ENCODE peak calls at places on chromosomes 13 and 19, in six cellular contexts. U is CD4-positive, CD25-positive, alpha-beta regulatory T cell; V is AG10803; O is mesendoderm; P is breast epithelium; M is astrocyte of the cerebellum. N is an unnamed sample.

GRCh38 chr19:10981496-10981895 is 20.7 kb downstream of the SMARCA4 start:
- DNase-seq in O (peak; percentile 66), M (no peak), V (no peak), U (no peak), P (no peak), N (no peak)

GRCh38 chr19:52691215-52691610 is 43.6 kb downstream of the ZNF611 start:
- DNase-seq in V (no peak), P (no peak), M (no peak), U (no peak), O (peak; percentile 36), N (peak; percentile 42)

GRCh38 chr13:19345916-19346422 is 164.3 kb upstream of the TUBA3C start:
- DNase-seq in U (no peak), P (no peak), O (no peak), M (no peak), V (no peak), N (no peak)

GRCh38 chr13:50421457-50422130 is 406.4 kb downstream of the KCNRG start:
- DNase-seq in M (no peak), P (no peak), U (no peak), O (no peak), V (peak; percentile 25), N (no peak)

GRCh38 chr19:43594710-43595604 is 977 bp downstream of the IRGQ start:
- DNase-seq in V (peak; percentile 51), O (peak; percentile 84), U (peak; percentile 58), P (no peak), M (peak; percentile 24), N (peak; percentile 62)

GRCh38 chr19:3708207-3708931 is at the start of gene TJP3:
- DNase-seq in O (no peak), M (no peak), P (peak; percentile 84), V (no peak), U (no peak), N (peak; percentile 53)

GRCh38 chr13:42478531-42479156 is 95.3 kb upstream of the TNFSF11 start:
- DNase-seq in O (peak; percentile 73), P (no peak), U (no peak), M (peak; percentile 29), V (no peak), N (no peak)

GRCh38 chr19:6710273-6711077 is 10.0 kb downstream of the C3 start:
- DNase-seq in O (peak; percentile 57), M (no peak), U (no peak), P (no peak), V (no peak), N (peak; percentile 50)

GRCh38 chr13:98462241-98462882 is 114.5 kb downstream of the STK24 start:
- DNase-seq in M (no peak), O (no peak), U (no peak), P (no peak), V (no peak), N (no peak)

GRCh38 chr13:48448963-48449614 is 36.2 kb upstream of the LPAR6 start:
- DNase-seq in U (no peak), M (peak; percentile 35), P (no peak), O (no peak), V (peak; percentile 71), N (no peak)

GRCh38 chr19:37594982-37595382 is 306 bp downstream of the ZNF540 start:
- DNase-seq in U (peak; percentile 54), M (peak; percentile 8), O (no peak), P (peak; percentile 69), V (peak; percentile 44), N (peak; percentile 47)

GRCh38 chr13:33228645-33229445 is 56.7 kb downstream of the STARD13 start:
- DNase-seq in U (no peak), V (peak; percentile 82), P (no peak), M (peak; percentile 63), O (peak; percentile 84), N (no peak)

GRCh38 chr19:10419646-10420443 is 493 bp upstream of the PDE4A start:
- DNase-seq in M (no peak), U (no peak), V (no peak), P (no peak), O (peak; percentile 98), N (peak; percentile 99)

GRCh38 chr13:41501281-41501680 is 43.9 kb downstream of the RGCC start:
- DNase-seq in V (no peak), M (no peak), P (no peak), U (no peak), O (no peak), N (no peak)

GRCh38 chr19:1757468-1758230 is 4.3 kb downstream of the ONECUT3 start:
- DNase-seq in M (no peak), P (no peak), V (no peak), O (no peak), U (no peak), N (no peak)

GRCh38 chr13:102645701-102646100 is 48.9 kb downstream of the TPP2 start:
- DNase-seq in O (no peak), P (no peak), V (no peak), U (no peak), M (no peak), N (peak; percentile 57)

GRCh38 chr19:17794731-17795494 is at the start of gene B3GNT3:
- DNase-seq in P (no peak), U (peak; percentile 7), M (no peak), V (no peak), O (peak; percentile 60), N (no peak)

GRCh38 chr19:45074744-45075143 is 1.5 kb downstream of the ZNF296 start:
- DNase-seq in U (no peak), O (peak; percentile 62), V (no peak), M (no peak), P (no peak), N (no peak)

GRCh38 chr19:3338541-3339181 is 27.7 kb upstream of the NFIC start:
- DNase-seq in M (no peak), V (no peak), O (no peak), U (peak; percentile 45), P (peak; percentile 80), N (no peak)

GRCh38 chr19:4896372-4896771 is 6.3 kb downstream of the ARRDC5 start:
- DNase-seq in O (no peak), M (no peak), P (no peak), U (no peak), V (peak; percentile 31), N (no peak)

GRCh38 chr19:35332817-35333216 is 3.8 kb downstream of the CD22 start:
- DNase-seq in O (no peak), M (no peak), P (no peak), V (no peak), U (no peak), N (no peak)

GRCh38 chr19:32318884-32319520 is 26.4 kb upstream of the ZNF507 start:
- DNase-seq in V (no peak), P (no peak), O (peak; percentile 92), M (no peak), U (no peak), N (peak; percentile 64)

GRCh38 chr13:90800082-90800746 is 547.3 kb upstream of the MIR17HG start:
- DNase-seq in V (no peak), U (no peak), O (no peak), M (no peak), P (no peak), N (no peak)

GRCh38 chr19:37763488-37763887 is 15.9 kb downstream of the ZNF573 start:
- DNase-seq in U (no peak), O (no peak), P (no peak), M (no peak), V (peak; percentile 8), N (no peak)

GRCh38 chr19:18418725-18419194 is 438 bp upstream of the SSBP4 start:
- DNase-seq in V (peak; percentile 39), P (no peak), U (no peak), M (no peak), O (no peak), N (no peak)

DNA sequence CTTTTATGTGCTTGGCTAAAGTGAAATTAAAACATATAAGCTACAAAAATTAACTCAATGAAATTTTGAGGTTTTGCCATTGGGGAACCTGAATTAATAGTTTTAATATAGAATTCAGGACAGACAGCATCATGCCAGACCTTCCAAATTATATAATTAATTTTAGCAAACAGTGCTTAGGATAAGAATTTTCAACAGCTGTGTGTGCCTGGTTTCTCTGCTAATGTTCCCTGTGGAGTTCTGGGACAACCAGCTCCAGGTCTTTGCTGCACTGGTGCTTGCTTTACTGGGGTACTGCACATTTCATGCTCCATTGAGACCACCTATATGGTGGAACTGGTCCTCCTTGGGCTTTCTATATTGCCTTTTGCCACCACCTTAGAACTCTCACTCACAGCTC is 199.5 kb downstream of the NDFIP2 start:
- DNase-seq in M (no peak), V (no peak), P (no peak), O (no peak), U (no peak), N (no peak)
- H3K4me3 ChIP-seq in M (no peak overlapping the region), V (no peak overlapping the region), P (no peak overlapping the region), O (no peak overlapping the region), U (no peak overlapping the region), N (no peak overlapping the region)

DNA sequence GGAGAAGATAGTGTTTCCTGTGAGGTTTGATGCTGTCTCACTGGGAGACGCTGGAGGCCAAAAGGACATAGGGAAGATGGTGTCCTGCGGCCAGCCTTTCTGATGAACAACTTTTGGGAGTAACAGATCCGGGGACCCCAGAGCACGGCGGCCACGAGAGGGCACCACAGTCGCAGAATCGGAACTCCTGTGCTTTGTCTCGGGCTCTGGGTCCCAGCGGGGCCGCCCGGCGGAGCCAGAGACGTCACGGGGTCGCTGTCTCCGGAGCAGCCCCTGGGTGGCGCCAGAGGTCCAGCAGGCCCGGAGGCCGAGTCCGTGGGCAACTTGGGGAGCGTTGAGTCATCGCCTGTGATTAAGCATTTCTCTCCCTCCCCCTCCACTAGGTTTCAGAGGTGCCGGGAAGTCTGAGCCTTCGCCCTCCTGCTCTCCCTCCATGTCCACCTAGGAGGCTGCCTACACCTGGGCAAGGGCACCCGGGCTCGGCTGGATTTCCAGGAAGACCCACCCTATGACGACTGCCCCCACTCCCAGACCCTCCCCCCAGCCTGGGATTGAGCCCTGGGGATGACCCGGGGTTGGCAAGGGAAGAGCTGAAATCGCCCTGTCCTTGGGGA is 3.2 kb downstream of the NANOS3 start:
- DNase-seq in O (peak; percentile 96), M (peak; percentile 89), V (peak; percentile 92), U (peak; percentile 92), P (peak; percentile 98), N (peak; percentile 95)
- H3K4me3 ChIP-seq in O (no peak overlapping the region), M (no peak overlapping the region), V (peak overlapping the region; percentile 34), U (no peak overlapping the region), P (peak overlapping the region; percentile 32), N (peak overlapping the region; percentile 39)

GRCh38 chr19:14556662-14557188 is 15.1 kb downstream of the NDUFB7 start:
- DNase-seq in U (peak; percentile 53), M (peak; percentile 39), O (peak; percentile 88), P (peak; percentile 79), V (peak; percentile 79), N (peak; percentile 75)
- H3K4me3 ChIP-seq in U (peak overlapping the region; percentile 26), M (no peak overlapping the region), O (no peak overlapping the region), P (peak overlapping the region; percentile 18), V (peak overlapping the region; percentile 43), N (no peak overlapping the region)

GRCh38 chr13:72150502-72150901 is 283.5 kb upstream of the DACH1 start:
- DNase-seq in O (no peak), V (no peak), M (no peak), U (no peak), P (no peak), N (no peak)
- H3K4me3 ChIP-seq in O (no peak overlapping the region), V (no peak overlapping the region), M (no peak overlapping the region), U (no peak overlapping the region), P (no peak overlapping the region), N (no peak overlapping the region)

DNA sequence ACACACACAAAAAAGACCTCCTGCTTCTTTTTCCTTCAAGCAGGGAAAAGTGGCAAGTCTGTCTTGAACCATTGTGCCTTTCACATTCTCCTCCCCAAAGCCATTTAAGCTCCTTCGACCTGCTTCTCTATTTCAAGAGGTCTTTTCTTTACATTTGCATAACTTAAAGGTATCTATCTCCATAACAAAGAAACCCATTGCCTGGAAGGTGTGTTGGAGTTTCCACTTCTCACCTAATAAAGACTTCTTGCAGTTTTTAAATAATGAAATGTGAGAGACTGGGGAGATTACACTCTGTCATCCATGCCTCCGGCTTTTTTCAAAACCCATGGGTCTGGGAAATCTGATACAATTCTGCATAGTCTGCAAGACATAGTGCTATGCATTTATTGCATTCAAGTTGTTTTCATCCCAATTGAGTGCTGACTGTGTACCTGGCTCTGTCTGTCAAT is 41.8 kb upstream of the NBEA start:
- DNase-seq in P (no peak), M (no peak), V (no peak), O (peak; percentile 87), U (no peak), N (no peak)
- H3K4me3 ChIP-seq in P (no peak overlapping the region), M (no peak overlapping the region), V (no peak overlapping the region), O (no peak overlapping the region), U (no peak overlapping the region), N (no peak overlapping the region)

N was measured in WERI-Rb-1.